ENCODE peak calls at places on chromosomes 3 and 15, in six cellular contexts. One of them, this sample, is unnamed.

GRCh38 chr3:188531210-188531609 is 377.3 kb downstream of the LPP start:
- DNase-seq in stomach: no peak
- DNase-seq in mucosa of descending colon: no peak
- DNase-seq in aorta: no peak
- DNase-seq in heart right ventricle: no peak
- DNase-seq in BE2C: no peak
- DNase-seq in this sample: no peak

GRCh38 chr3:14126017-14126902 is 1.4 kb downstream of the TMEM43 start:
- DNase-seq in stomach: no peak
- DNase-seq in mucosa of descending colon: no peak
- DNase-seq in aorta: no peak
- DNase-seq in heart right ventricle: no peak
- DNase-seq in BE2C: no peak
- DNase-seq in this sample: no peak

GRCh38 chr3:74537164-74537563 is 77.3 kb downstream of the CNTN3 start:
- DNase-seq in stomach: no peak
- DNase-seq in mucosa of descending colon: no peak
- DNase-seq in aorta: no peak
- DNase-seq in heart right ventricle: no peak
- DNase-seq in BE2C: no peak
- DNase-seq in this sample: no peak

GRCh38 chr3:167978071-167978470 is 117.7 kb downstream of the GOLIM4 start:
- DNase-seq in stomach: peak; percentile 76
- DNase-seq in mucosa of descending colon: peak; percentile 66
- DNase-seq in aorta: no peak
- DNase-seq in heart right ventricle: no peak
- DNase-seq in BE2C: peak; percentile 17
- DNase-seq in this sample: no peak

GRCh38 chr3:128488636-128488994 is 4.4 kb downstream of the GATA2 start:
- DNase-seq in stomach: no peak
- DNase-seq in mucosa of descending colon: no peak
- DNase-seq in aorta: no peak
- DNase-seq in heart right ventricle: no peak
- DNase-seq in BE2C: peak; percentile 69
- DNase-seq in this sample: no peak

GRCh38 chr15:39282663-39283208 is 298.1 kb upstream of the THBS1 start:
- DNase-seq in stomach: no peak
- DNase-seq in mucosa of descending colon: no peak
- DNase-seq in aorta: peak; percentile 63
- DNase-seq in heart right ventricle: no peak
- DNase-seq in BE2C: no peak
- DNase-seq in this sample: no peak

GRCh38 chr15:61393949-61394348 is 164.8 kb upstream of the RORA start:
- DNase-seq in stomach: no peak
- DNase-seq in mucosa of descending colon: no peak
- DNase-seq in aorta: no peak
- DNase-seq in heart right ventricle: no peak
- DNase-seq in BE2C: no peak
- DNase-seq in this sample: no peak

GRCh38 chr15:70344666-70345065 is 246.9 kb upstream of the TLE3 start:
- DNase-seq in stomach: peak; percentile 68
- DNase-seq in mucosa of descending colon: no peak
- DNase-seq in aorta: no peak
- DNase-seq in heart right ventricle: no peak
- DNase-seq in BE2C: no peak
- DNase-seq in this sample: peak; percentile 61

GRCh38 chr3:126344380-126345041 is 12.7 kb downstream of the KLF15 start:
- DNase-seq in stomach: peak; percentile 18
- DNase-seq in mucosa of descending colon: peak; percentile 28
- DNase-seq in aorta: no peak
- DNase-seq in heart right ventricle: no peak
- DNase-seq in BE2C: no peak
- DNase-seq in this sample: peak; percentile 49

GRCh38 chr3:132659370-132660055 is at the start of gene ACAD11:
- DNase-seq in stomach: peak; percentile 64
- DNase-seq in mucosa of descending colon: peak; percentile 84
- DNase-seq in aorta: peak; percentile 92
- DNase-seq in heart right ventricle: peak; percentile 70
- DNase-seq in BE2C: peak; percentile 78
- DNase-seq in this sample: peak; percentile 89

GRCh38 chr3:11539677-11540076 is 104.0 kb downstream of the VGLL4 start:
- DNase-seq in stomach: no peak
- DNase-seq in mucosa of descending colon: no peak
- DNase-seq in aorta: peak; percentile 68
- DNase-seq in heart right ventricle: no peak
- DNase-seq in BE2C: no peak
- DNase-seq in this sample: no peak

GRCh38 chr3:28299705-28300104 is 48.8 kb upstream of the ZCWPW2 start:
- DNase-seq in stomach: no peak
- DNase-seq in mucosa of descending colon: no peak
- DNase-seq in aorta: no peak
- DNase-seq in heart right ventricle: no peak
- DNase-seq in BE2C: no peak
- DNase-seq in this sample: no peak

GRCh38 chr15:72492733-72493132 is 18.6 kb downstream of the ARIH1 start:
- DNase-seq in stomach: no peak
- DNase-seq in mucosa of descending colon: no peak
- DNase-seq in aorta: no peak
- DNase-seq in heart right ventricle: no peak
- DNase-seq in BE2C: no peak
- DNase-seq in this sample: no peak

GRCh38 chr3:162719684-162720341 is 1223.2 kb downstream of the OTOL1 start:
- DNase-seq in stomach: no peak
- DNase-seq in mucosa of descending colon: no peak
- DNase-seq in aorta: no peak
- DNase-seq in heart right ventricle: no peak
- DNase-seq in BE2C: no peak
- DNase-seq in this sample: no peak

GRCh38 chr15:50764331-50765201 is 940 bp downstream of the SPPL2A start:
- DNase-seq in stomach: no peak
- DNase-seq in mucosa of descending colon: no peak
- DNase-seq in aorta: no peak
- DNase-seq in heart right ventricle: no peak
- DNase-seq in BE2C: no peak
- DNase-seq in this sample: no peak

GRCh38 chr3:133460809-133461208 is 61.0 kb downstream of the BFSP2 start:
- DNase-seq in stomach: no peak
- DNase-seq in mucosa of descending colon: no peak
- DNase-seq in aorta: no peak
- DNase-seq in heart right ventricle: no peak
- DNase-seq in BE2C: no peak
- DNase-seq in this sample: no peak

GRCh38 chr3:160114352-160114751 is 110.9 kb upstream of the C3orf80 start:
- DNase-seq in stomach: no peak
- DNase-seq in mucosa of descending colon: no peak
- DNase-seq in aorta: no peak
- DNase-seq in heart right ventricle: no peak
- DNase-seq in BE2C: no peak
- DNase-seq in this sample: peak; percentile 31

GRCh38 chr3:43006825-43007224 is 27.7 kb downstream of the GASK1A start:
- DNase-seq in stomach: no peak
- DNase-seq in mucosa of descending colon: no peak
- DNase-seq in aorta: no peak
- DNase-seq in heart right ventricle: no peak
- DNase-seq in BE2C: no peak
- DNase-seq in this sample: no peak

GRCh38 chr3:39808467-39809180 is 785 bp upstream of the MYRIP start:
- DNase-seq in stomach: peak; percentile 40
- DNase-seq in mucosa of descending colon: peak; percentile 49
- DNase-seq in aorta: peak; percentile 72
- DNase-seq in heart right ventricle: peak; percentile 14
- DNase-seq in BE2C: peak; percentile 24
- DNase-seq in this sample: no peak

GRCh38 chr3:31917303-31917903 is 63.7 kb downstream of the OSBPL10 start:
- DNase-seq in stomach: no peak
- DNase-seq in mucosa of descending colon: no peak
- DNase-seq in aorta: no peak
- DNase-seq in heart right ventricle: no peak
- DNase-seq in BE2C: no peak
- DNase-seq in this sample: no peak
- H3K4me3 ChIP-seq in stomach: peak overlapping the region; percentile 1
- H3K4me3 ChIP-seq in mucosa of descending colon: no peak overlapping the region
- H3K4me3 ChIP-seq in aorta: no peak overlapping the region
- H3K4me3 ChIP-seq in heart right ventricle: peak overlapping the region; percentile 34
- H3K4me3 ChIP-seq in BE2C: no peak overlapping the region
- H3K4me3 ChIP-seq in this sample: peak overlapping the region; percentile 19

DNA sequence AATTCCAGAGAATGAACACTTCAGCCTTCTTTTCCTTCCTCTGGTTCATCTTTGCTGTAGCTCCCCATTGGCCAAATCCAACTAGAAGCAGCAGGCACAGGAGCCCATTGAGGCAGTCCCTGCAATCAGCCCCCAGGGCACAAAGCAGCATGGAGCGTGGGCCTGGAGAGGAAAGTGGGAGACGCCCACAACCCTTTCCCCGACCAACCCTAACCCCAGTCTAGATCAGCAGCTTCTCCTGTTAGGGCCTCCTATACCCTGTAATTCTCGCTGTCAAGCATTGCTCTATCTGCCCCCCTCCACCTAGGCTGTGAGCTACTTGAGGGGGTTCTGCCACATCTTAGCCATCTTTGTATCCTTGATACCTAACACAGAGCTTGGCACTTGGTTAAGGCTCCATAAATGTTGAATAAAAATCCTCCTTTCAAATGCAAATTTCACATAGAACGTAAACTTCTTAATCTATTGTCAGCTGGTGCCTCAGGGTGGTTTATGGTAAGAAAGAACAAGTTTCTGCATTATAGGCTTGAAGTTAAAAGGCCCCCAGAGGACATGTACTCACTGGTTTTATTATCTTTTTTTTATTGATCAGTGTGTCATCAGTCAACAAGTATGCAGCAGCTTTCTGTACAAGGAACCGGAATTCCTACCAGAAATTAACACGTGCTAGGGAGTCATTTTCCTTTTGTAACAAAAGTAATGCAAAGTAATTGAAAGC is 97.9 kb upstream of the PFN2 start:
- DNase-seq in stomach: no peak
- DNase-seq in mucosa of descending colon: no peak
- DNase-seq in aorta: no peak
- DNase-seq in heart right ventricle: no peak
- DNase-seq in BE2C: no peak
- DNase-seq in this sample: no peak
- H3K4me3 ChIP-seq in stomach: no peak overlapping the region
- H3K4me3 ChIP-seq in mucosa of descending colon: no peak overlapping the region
- H3K4me3 ChIP-seq in aorta: no peak overlapping the region
- H3K4me3 ChIP-seq in heart right ventricle: no peak overlapping the region
- H3K4me3 ChIP-seq in BE2C: no peak overlapping the region
- H3K4me3 ChIP-seq in this sample: no peak overlapping the region

GRCh38 chr3:177210744-177211502 is 13.6 kb upstream of the TBL1XR1 start:
- DNase-seq in stomach: no peak
- DNase-seq in mucosa of descending colon: no peak
- DNase-seq in aorta: no peak
- DNase-seq in heart right ventricle: no peak
- DNase-seq in BE2C: no peak
- DNase-seq in this sample: no peak

GRCh38 chr3:177212278-177212610 is 15.0 kb upstream of the TBL1XR1 start:
- DNase-seq in stomach: no peak
- DNase-seq in mucosa of descending colon: no peak
- DNase-seq in aorta: no peak
- DNase-seq in heart right ventricle: no peak
- DNase-seq in BE2C: no peak
- DNase-seq in this sample: no peak

GRCh38 chr3:177212756-177213155 is 15.5 kb upstream of the TBL1XR1 start:
- DNase-seq in stomach: no peak
- DNase-seq in mucosa of descending colon: no peak
- DNase-seq in aorta: no peak
- DNase-seq in heart right ventricle: no peak
- DNase-seq in BE2C: no peak
- DNase-seq in this sample: no peak

GRCh38 chr3:177209509-177209908 is 12.2 kb upstream of the TBL1XR1 start:
- DNase-seq in stomach: no peak
- DNase-seq in mucosa of descending colon: no peak
- DNase-seq in aorta: no peak
- DNase-seq in heart right ventricle: no peak
- DNase-seq in BE2C: no peak
- DNase-seq in this sample: no peak

DNA sequence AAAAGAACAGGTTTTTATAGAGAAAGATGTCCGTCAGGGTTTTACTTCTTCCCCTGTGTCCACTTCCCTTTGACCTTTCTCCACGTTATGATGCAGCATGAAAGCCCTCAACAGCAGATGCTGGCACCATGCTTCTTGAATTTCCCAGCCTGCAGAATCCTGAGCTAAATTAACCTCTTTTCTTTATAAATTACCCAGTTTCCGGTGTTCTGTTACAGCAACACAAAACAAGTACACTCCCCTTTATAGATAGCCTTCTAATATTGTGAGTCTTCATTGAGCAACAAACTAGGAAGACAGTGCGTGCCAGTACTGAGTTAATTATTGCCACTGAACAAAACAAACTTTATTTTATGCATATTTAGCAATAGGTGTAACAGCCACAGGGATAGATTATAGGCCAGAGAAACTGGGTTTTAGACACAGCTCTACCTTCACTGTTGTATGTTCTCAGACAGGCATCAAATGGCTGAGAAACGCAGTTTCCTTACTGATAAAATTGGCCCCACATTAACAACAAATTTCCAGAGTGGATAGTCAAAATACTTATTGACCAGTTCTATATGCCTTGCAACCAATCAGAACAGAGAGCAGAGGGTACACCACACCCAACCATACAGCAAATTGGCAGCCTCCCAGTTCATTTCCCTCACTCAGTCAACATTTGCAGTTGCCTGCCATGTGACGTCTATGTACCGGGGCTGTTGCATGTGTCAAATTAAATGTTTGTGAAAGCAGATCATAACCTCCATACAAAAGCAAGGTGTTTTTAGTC is 14.4 kb upstream of the TBL1XR1 start:
- DNase-seq in stomach: peak; percentile 90
- DNase-seq in mucosa of descending colon: no peak
- DNase-seq in aorta: no peak
- DNase-seq in heart right ventricle: no peak
- DNase-seq in BE2C: no peak
- DNase-seq in this sample: no peak
- H3K4me3 ChIP-seq in stomach: no peak overlapping the region
- H3K4me3 ChIP-seq in mucosa of descending colon: no peak overlapping the region
- H3K4me3 ChIP-seq in aorta: no peak overlapping the region
- H3K4me3 ChIP-seq in heart right ventricle: no peak overlapping the region
- H3K4me3 ChIP-seq in BE2C: no peak overlapping the region
- H3K4me3 ChIP-seq in this sample: no peak overlapping the region

DNA sequence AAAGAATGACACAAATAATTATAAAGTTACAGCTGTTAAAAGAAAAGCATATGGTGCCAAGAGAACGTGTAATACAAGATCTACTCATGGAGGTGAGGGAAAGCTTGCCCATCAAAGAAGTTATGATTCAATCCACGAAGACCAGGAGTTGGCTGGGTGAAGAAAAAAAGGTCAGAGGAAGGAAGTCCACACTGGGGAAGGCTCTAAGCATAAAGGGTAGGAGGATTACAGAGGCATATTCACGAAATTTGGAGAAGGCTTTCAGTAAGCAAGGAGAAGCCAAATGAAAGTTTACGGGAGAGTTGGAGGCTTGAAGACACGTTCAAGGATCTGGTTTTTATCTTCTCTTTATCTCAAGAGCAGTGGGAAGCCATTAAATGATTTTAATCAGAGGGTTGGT is 1.8 kb upstream of the TGFBR2 start:
- DNase-seq in stomach: no peak
- DNase-seq in mucosa of descending colon: no peak
- DNase-seq in aorta: no peak
- DNase-seq in heart right ventricle: no peak
- DNase-seq in BE2C: no peak
- DNase-seq in this sample: no peak
- H3K4me3 ChIP-seq in stomach: no peak overlapping the region
- H3K4me3 ChIP-seq in mucosa of descending colon: no peak overlapping the region
- H3K4me3 ChIP-seq in aorta: no peak overlapping the region
- H3K4me3 ChIP-seq in heart right ventricle: no peak overlapping the region
- H3K4me3 ChIP-seq in BE2C: no peak overlapping the region
- H3K4me3 ChIP-seq in this sample: peak overlapping the region; percentile 96

GRCh38 chr3:50171540-50172301 is 16.6 kb downstream of the SEMA3F start:
- DNase-seq in stomach: peak; percentile 70
- DNase-seq in mucosa of descending colon: peak; percentile 83
- DNase-seq in aorta: no peak
- DNase-seq in heart right ventricle: no peak
- DNase-seq in BE2C: no peak
- DNase-seq in this sample: no peak
- H3K4me3 ChIP-seq in stomach: no peak overlapping the region
- H3K4me3 ChIP-seq in mucosa of descending colon: no peak overlapping the region
- H3K4me3 ChIP-seq in aorta: no peak overlapping the region
- H3K4me3 ChIP-seq in heart right ventricle: no peak overlapping the region
- H3K4me3 ChIP-seq in BE2C: no peak overlapping the region
- H3K4me3 ChIP-seq in this sample: no peak overlapping the region

This sample was measured in coronary artery.